ENCODE peak calls at places on chromosome 12, in five cellular contexts. V is LoVo, D is cortex of kidney, A is choroid plexus epithelial cell, K is Right ventricle myocardium superior. G is an unnamed sample.

GRCh38 chr12:105386431-105386830 is 55.9 kb downstream of the C12orf75 start:
- DNase-seq in V (no peak), D (no peak), A (no peak), K (no peak), G (no peak)

GRCh38 chr12:66092559-66093269 is 37.8 kb downstream of the LLPH start:
- DNase-seq in V (peak), D (no peak), A (peak), K (no peak), G (peak)

GRCh38 chr12:104964167-104964566 is 6.1 kb upstream of the SLC41A2 start:
- DNase-seq in V (no peak), D (no peak), A (no peak), K (no peak), G (no peak)

GRCh38 chr12:14260011-14260993 is 105.2 kb upstream of the ATF7IP start:
- DNase-seq in V (peak), D (no peak), A (peak), K (peak), G (peak)

GRCh38 chr12:109304485-109304884 is 4.6 kb downstream of the FOXN4 start:
- DNase-seq in V (no peak), D (no peak), A (no peak), K (no peak), G (no peak)

GRCh38 chr12:54029529-54030441 is 1.5 kb downstream of the HOXC6 start:
- DNase-seq in V (no peak), D (no peak), A (no peak), K (no peak), G (no peak)

GRCh38 chr12:91382081-91382543 is 199.5 kb upstream of the DCN start:
- DNase-seq in V (peak), D (no peak), A (peak), K (peak), G (peak)

GRCh38 chr12:101935769-101936741 is 58.7 kb downstream of the DRAM1 start:
- DNase-seq in V (no peak), D (no peak), A (peak), K (peak), G (no peak)

GRCh38 chr12:1592444-1593231 is 1.7 kb downstream of the FBXL14 start:
- DNase-seq in V (no peak), D (no peak), A (peak), K (peak), G (no peak)

GRCh38 chr12:39464976-39465375 is 22.1 kb upstream of the KIF21A start:
- DNase-seq in V (no peak), D (no peak), A (no peak), K (no peak), G (no peak)

G was measured in thoracic aorta.